ENCODE peak calls at places on chromosomes 12 and 14, in five cellular contexts. C is GM23338, B is heart right ventricle, R is ovary, Y is breast epithelium. F is an unnamed sample.

GRCh38 chr14:74852922-74853530 is 22.9 kb downstream of the PROX2 start:
- DNase-seq in C (no peak), Y (no peak), R (no peak), B (no peak), F (no peak)

GRCh38 chr14:67541448-67542387 is 8.6 kb downstream of the PLEKHH1 start:
- DNase-seq in Y (no peak), C (peak), R (no peak), B (no peak), F (no peak)

GRCh38 chr12:71662861-71663560 is 637 bp downstream of the ZFC3H1 start:
- DNase-seq in B (peak), Y (peak), R (peak), C (peak), F (peak)

GRCh38 chr12:118166946-118167345 is 31.0 kb downstream of the PEBP1 start:
- DNase-seq in Y (no peak), R (no peak), C (no peak), B (no peak), F (no peak)

GRCh38 chr14:64918216-64918615 is 4.0 kb downstream of the CHURC1 start:
- DNase-seq in C (no peak), R (no peak), B (no peak), Y (no peak), F (no peak)

GRCh38 chr12:77213316-77213715 is 147.9 kb upstream of the E2F7 start:
- DNase-seq in C (no peak), R (no peak), Y (no peak), B (no peak), F (no peak)

GRCh38 chr14:80304125-80304766 is 92.9 kb upstream of the DIO2 start:
- DNase-seq in R (no peak), Y (no peak), B (no peak), C (no peak), F (peak)

GRCh38 chr14:63938198-63939005 is 85.6 kb downstream of the SYNE2 start:
- DNase-seq in C (no peak), Y (no peak), B (no peak), R (peak), F (peak)

GRCh38 chr12:89051065-89051677 is 301.1 kb downstream of the DUSP6 start:
- DNase-seq in C (peak), B (no peak), Y (no peak), R (no peak), F (peak)

GRCh38 chr12:11826607-11827006 is 177.1 kb downstream of the ETV6 start:
- DNase-seq in B (no peak), Y (no peak), C (no peak), R (no peak), F (no peak)

GRCh38 chr12:118371354-118372282 is 1.1 kb downstream of the TAOK3 start:
- DNase-seq in Y (no peak), B (peak), R (peak), C (peak), F (peak)

GRCh38 chr12:55974308-55974724 is 438 bp downstream of the RAB5B start:
- DNase-seq in R (no peak), C (peak), B (no peak), Y (peak), F (peak)

GRCh38 chr14:51807355-51807754 is 53.1 kb upstream of the GNG2 start:
- DNase-seq in Y (no peak), C (no peak), B (no peak), R (no peak), F (no peak)

GRCh38 chr12:46260913-46261476 is 7.8 kb downstream of the SLC38A1 start:
- DNase-seq in R (no peak), Y (peak), B (no peak), C (no peak), F (peak)

GRCh38 chr14:73057939-73058223 is 453 bp upstream of the RBM25 start:
- DNase-seq in C (no peak), B (no peak), Y (no peak), R (no peak), F (no peak)

GRCh38 chr12:104026841-104027599 is 23.0 kb downstream of the GLT8D2 start:
- DNase-seq in C (no peak), R (no peak), B (no peak), Y (no peak), F (no peak)

GRCh38 chr12:64796205-64796845 is 28.1 kb upstream of the TBC1D30 start:
- DNase-seq in Y (peak), B (no peak), R (peak), C (peak), F (peak)

GRCh38 chr12:40843495-40843894 is 151.3 kb downstream of the CNTN1 start:
- DNase-seq in B (no peak), R (no peak), Y (no peak), C (no peak), F (no peak)

GRCh38 chr14:96398432-96398831 is 6.5 kb downstream of the AK7 start:
- DNase-seq in C (no peak), B (no peak), Y (no peak), R (no peak), F (no peak)

GRCh38 chr14:87131879-87132278 is 861.1 kb downstream of the GALC start:
- DNase-seq in B (no peak), Y (no peak), C (peak), R (no peak), F (peak)

GRCh38 chr14:104876251-104876699 is 11.2 kb downstream of the CEP170B start:
- DNase-seq in R (no peak), C (peak), B (peak), Y (no peak), F (peak)

GRCh38 chr14:105455766-105456660 is 18.6 kb upstream of the CRIP2 start:
- DNase-seq in Y (no peak), B (peak), C (no peak), R (no peak), F (no peak)

GRCh38 chr12:114984641-114985041 is 300.7 kb upstream of the TBX3 start:
- DNase-seq in Y (no peak), R (no peak), B (no peak), C (no peak), F (no peak)

GRCh38 chr14:85468815-85469214 is 61.1 kb upstream of the FLRT2 start:
- DNase-seq in R (no peak), Y (no peak), C (no peak), B (no peak), F (no peak)

GRCh38 chr12:118549506-118550109 is 173.3 kb downstream of the SUDS3 start:
- DNase-seq in C (no peak), B (no peak), Y (no peak), R (no peak), F (no peak)

GRCh38 chr12:120091371-120092090 is 25.0 kb downstream of the RAB35 start:
- DNase-seq in C (no peak), B (no peak), R (no peak), Y (no peak), F (no peak)

GRCh38 chr14:106318700-106319099 is 792.3 kb downstream of the TMEM121 start:
- DNase-seq in B (no peak), Y (no peak), C (no peak), R (no peak), F (no peak)

GRCh38 chr12:55051197-55051920 is 31.6 kb downstream of the NEUROD4 start:
- DNase-seq in C (peak), Y (no peak), B (no peak), R (no peak), F (peak)

GRCh38 chr12:66514581-66514980 is 164.3 kb downstream of the GRIP1 start:
- DNase-seq in Y (no peak), R (no peak), C (no peak), B (no peak), F (peak)

GRCh38 chr12:50618864-50619609 is 114.3 kb downstream of the DIP2B start:
- DNase-seq in B (no peak), C (no peak), R (no peak), Y (no peak), F (no peak)

DNA sequence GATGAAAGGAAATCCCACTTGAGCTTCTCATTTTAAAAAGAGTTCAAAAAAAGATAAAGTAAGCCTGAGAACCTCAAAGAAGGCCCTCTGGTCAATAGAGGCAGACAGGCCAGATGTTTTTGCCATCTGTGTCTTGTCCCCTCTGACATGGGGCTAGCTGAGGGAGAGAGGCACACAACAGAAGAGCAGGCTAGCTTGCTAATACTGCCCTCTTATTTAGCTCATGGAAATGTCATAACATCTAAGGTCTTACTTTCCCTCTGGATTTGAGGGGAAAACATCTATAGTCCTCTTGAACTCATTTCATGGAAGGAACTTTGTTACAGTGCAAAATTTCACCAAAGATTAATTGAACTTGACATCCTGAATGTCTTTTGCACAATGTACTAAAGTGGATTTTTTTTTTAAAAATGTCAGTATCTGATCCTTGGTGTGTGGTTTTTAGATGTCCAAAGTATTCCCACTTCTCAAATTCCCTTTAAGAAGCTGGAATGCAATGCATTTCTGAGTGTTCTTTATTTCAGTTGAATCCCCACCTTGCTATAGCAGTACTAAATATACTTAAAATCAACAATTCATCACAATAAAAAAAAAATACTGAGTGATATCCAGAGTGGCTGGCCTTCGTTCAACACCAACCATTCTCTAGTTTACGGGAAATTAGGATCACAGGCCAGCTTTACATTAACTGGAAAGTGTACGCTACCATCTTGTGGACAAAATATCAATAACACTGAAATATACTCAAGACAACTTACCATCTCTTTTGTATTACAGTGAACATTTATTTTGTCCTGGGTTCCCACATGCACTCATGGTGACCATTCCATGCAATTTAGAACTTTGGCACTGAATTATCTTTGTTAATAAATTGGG is 176.6 kb downstream of the PAH start:
- DNase-seq in C (peak), B (no peak), R (no peak), Y (no peak), F (peak)
- TF ChIP-seq CTCF in C (peak), B (no peak), R (no peak), Y (no peak), F (peak)

GRCh38 chr14:50718949-50719348 is 50.8 kb upstream of the SAV1 start:
- DNase-seq in Y (no peak), R (no peak), C (no peak), B (no peak), F (no peak)

GRCh38 chr14:50711043-50711442 is 42.9 kb upstream of the SAV1 start:
- DNase-seq in B (no peak), C (no peak), R (no peak), Y (no peak), F (no peak)

GRCh38 chr14:50717826-50718225 is 49.7 kb upstream of the SAV1 start:
- DNase-seq in B (no peak), R (no peak), Y (no peak), C (no peak), F (no peak)

GRCh38 chr14:50719911-50720759 is 52.0 kb upstream of the SAV1 start:
- DNase-seq in C (no peak), R (no peak), B (no peak), Y (no peak), F (peak)

GRCh38 chr14:50714452-50715073 is 46.5 kb upstream of the SAV1 start:
- DNase-seq in Y (no peak), R (no peak), C (peak), B (no peak), F (peak)
- TF ChIP-seq CTCF in Y (no peak), R (no peak), C (peak), B (peak), F (peak)

GRCh38 chr14:24272442-24272841 is 1.0 kb upstream of the RABGGTA start:
- DNase-seq in R (no peak), B (no peak), C (no peak), Y (no peak), F (no peak)

GRCh38 chr14:24273422-24273998 is 2.1 kb upstream of the RABGGTA start:
- DNase-seq in B (no peak), Y (no peak), R (no peak), C (peak), F (peak)

GRCh38 chr14:24277606-24278321 is 6.4 kb upstream of the RABGGTA start:
- DNase-seq in B (no peak), C (no peak), Y (no peak), R (no peak), F (no peak)

GRCh38 chr14:24274101-24274543 is 2.7 kb upstream of the RABGGTA start:
- DNase-seq in B (no peak), C (peak), Y (no peak), R (no peak), F (peak)

DNA sequence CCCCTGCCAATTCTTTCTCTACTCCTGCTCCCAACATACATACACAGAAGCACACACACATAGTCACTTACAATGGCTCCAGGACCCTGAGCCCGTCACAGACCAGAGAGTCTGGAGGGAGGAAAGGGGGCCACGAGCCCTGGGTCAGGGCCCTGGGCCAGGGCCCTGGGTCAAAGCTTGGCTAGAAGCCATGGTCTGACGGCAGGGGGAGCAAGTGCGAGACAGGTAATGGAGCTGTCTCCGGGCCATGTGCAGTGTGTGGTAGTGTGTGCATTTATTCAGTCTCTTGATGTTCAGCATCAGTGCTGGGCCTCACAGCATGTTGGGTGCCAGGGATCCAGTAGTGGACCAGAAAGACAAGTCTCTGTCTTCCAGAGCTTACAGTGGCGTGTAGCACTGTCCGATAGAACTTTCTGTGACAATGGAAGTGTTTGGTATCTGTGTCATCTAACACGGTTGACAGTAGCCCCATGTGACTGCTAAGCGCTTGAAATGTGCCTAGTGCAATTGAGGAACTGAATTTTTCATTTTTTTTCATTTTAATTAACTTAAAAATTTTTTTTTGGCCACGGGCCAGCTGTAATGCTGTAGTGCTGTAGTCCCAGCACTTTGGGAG is 4.2 kb upstream of the RABGGTA start:
- DNase-seq in Y (no peak), C (peak), B (no peak), R (no peak), F (no peak)
- TF ChIP-seq CTCF in Y (no peak), C (peak), B (no peak), R (no peak), F (no peak)

GRCh38 chr12:6383572-6384498 is at the start of gene LTBR:
- DNase-seq in Y (peak), R (peak), C (peak), B (peak), F (peak)
- TF ChIP-seq CTCF in Y (no peak), R (no peak), C (no peak), B (peak), F (no peak)

GRCh38 chr12:30795660-30796507 is 41.1 kb upstream of the CAPRIN2 start:
- DNase-seq in Y (peak), R (peak), C (peak), B (peak), F (peak)
- TF ChIP-seq CTCF in Y (no peak), R (no peak), C (no peak), B (no peak), F (no peak)

GRCh38 chr14:94612174-94612573 is at the start of gene SERPINA3:
- DNase-seq in Y (peak), B (no peak), R (peak), C (no peak), F (peak)
- TF ChIP-seq CTCF in Y (no peak), B (no peak), R (no peak), C (no peak), F (no peak)

GRCh38 chr12:16385779-16386646 is 38.6 kb downstream of the MGST1 start:
- DNase-seq in Y (peak), B (no peak), C (peak), R (peak), F (peak)
- TF ChIP-seq CTCF in Y (no peak), B (peak), C (peak), R (no peak), F (peak)

DNA sequence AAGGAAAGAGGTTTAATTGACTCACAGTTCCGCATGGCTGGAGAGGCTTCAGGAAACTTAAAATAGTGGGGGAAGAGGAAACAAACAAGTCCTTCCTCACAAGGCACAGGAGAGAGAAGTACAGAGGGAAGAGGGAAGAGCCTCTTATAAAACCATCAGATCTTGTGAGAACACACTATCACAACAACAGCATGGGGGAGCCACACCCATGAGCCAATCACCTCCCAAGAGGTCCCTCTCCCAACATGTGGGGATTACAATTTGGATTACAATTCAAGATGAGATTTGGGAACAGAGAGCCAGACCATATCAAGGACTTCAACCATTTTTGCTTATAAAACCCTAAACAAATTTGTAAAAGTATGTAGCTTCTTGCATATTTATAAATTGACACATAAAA is 45.8 kb downstream of the SLCO1C1 start:
- DNase-seq in C (no peak), R (no peak), B (no peak), Y (no peak), F (no peak)
- TF ChIP-seq CTCF in C (no peak), R (no peak), B (no peak), Y (no peak), F (no peak)

GRCh38 chr14:93375673-93376156 is 28.7 kb downstream of the COX8C start:
- DNase-seq in B (no peak), Y (no peak), R (no peak), C (no peak), F (no peak)

GRCh38 chr14:93379841-93380240 is 32.9 kb downstream of the COX8C start:
- DNase-seq in B (no peak), C (no peak), R (no peak), Y (no peak), F (no peak)

DNA sequence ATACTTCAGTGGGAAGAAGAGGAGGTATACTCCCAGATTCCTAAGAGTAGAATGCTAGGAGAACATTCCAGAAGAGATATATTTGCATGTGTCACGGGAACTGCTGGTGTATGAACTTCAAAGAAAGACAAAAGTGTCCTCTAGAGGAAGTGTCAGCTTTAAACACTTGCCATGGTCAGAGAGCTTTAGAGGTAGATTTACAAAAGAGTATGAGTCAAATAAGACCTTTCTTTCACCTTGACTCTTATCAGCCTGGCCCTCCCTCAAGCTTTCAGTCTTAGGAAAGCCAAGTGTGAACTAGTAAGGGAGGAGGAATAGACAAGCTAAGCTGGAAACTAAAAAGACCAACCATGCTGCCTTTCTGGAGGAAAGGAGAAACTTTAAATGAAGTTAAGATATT is 34.7 kb downstream of the COX8C start:
- DNase-seq in C (no peak), B (no peak), Y (no peak), R (no peak), F (no peak)
- TF ChIP-seq CTCF in C (no peak), B (no peak), Y (no peak), R (no peak), F (no peak)

GRCh38 chr14:69002069-69002468 is 23.0 kb upstream of the ACTN1 start:
- DNase-seq in R (peak), B (peak), C (peak), Y (no peak), F (peak)
- TF ChIP-seq CTCF in R (no peak), B (peak), C (peak), Y (no peak), F (peak)